ENCODE peak calls at places on chromosome 1, in nine cellular contexts. L is lung; U is heart left ventricle; R is endothelial cell of umbilical vein; F is aorta; B is esophagus squamous epithelium; C is brain microvascular endothelial cell; Q is naive thymus-derived CD4-positive, alpha-beta T cell; X is DND-41. V is an unnamed sample.

GRCh38 chr1:29505537-29506220 is 269.4 kb downstream of the PTPRU start:
- DNase-seq in R (no peak), F (peak; percentile 42), C (no peak), B (no peak), Q (no peak), L (peak; percentile 19), X (no peak), U (no peak), V (no peak)

GRCh38 chr1:150256549-150257341 is 829 bp upstream of the CA14 start:
- DNase-seq in F (no peak), R (no peak), X (no peak), C (no peak), L (no peak), Q (no peak), B (no peak), U (no peak), V (no peak)

GRCh38 chr1:19926296-19927129 is 3.1 kb upstream of the PLA2G2E start:
- DNase-seq in Q (no peak), U (no peak), R (peak; percentile 70), L (no peak), X (no peak), C (no peak), B (no peak), F (no peak), V (no peak)

GRCh38 chr1:167524651-167525050 is 6.3 kb upstream of the CD247 start:
- DNase-seq in C (no peak), U (no peak), X (no peak), L (no peak), Q (no peak), B (no peak), R (no peak), F (no peak), V (no peak)

GRCh38 chr1:17826165-17826488 is 71.0 kb downstream of the ACTL8 start:
- DNase-seq in U (peak; percentile 37), F (peak; percentile 87), Q (no peak), C (peak; percentile 5), B (no peak), X (peak; percentile 16), L (peak; percentile 36), R (no peak), V (peak; percentile 48)

GRCh38 chr1:44592208-44593145 is 81.8 kb downstream of the TMEM53 start:
- DNase-seq in C (no peak), F (no peak), R (no peak), X (no peak), L (no peak), Q (no peak), U (no peak), B (no peak), V (no peak)

GRCh38 chr1:77542784-77543183 is 139.7 kb downstream of the ZZZ3 start:
- DNase-seq in B (no peak), U (no peak), R (no peak), X (no peak), L (no peak), Q (no peak), C (no peak), F (no peak), V (no peak)

GRCh38 chr1:175742790-175743459 is 470 bp downstream of the TNR start:
- DNase-seq in X (peak; percentile 35), U (no peak), B (no peak), Q (no peak), C (peak; percentile 18), F (no peak), R (peak; percentile 55), L (no peak), V (no peak)

GRCh38 chr1:11272842-11273594 is at the start of gene UBIAD1:
- DNase-seq in C (peak; percentile 57), X (peak; percentile 81), R (peak; percentile 87), F (peak; percentile 95), Q (peak; percentile 79), L (peak; percentile 79), U (peak; percentile 91), B (peak; percentile 49), V (peak; percentile 92)

GRCh38 chr1:11273595-11274234 is 717 bp downstream of the UBIAD1 start:
- DNase-seq in U (no peak), Q (no peak), C (no peak), B (no peak), F (no peak), X (no peak), R (no peak), L (no peak), V (no peak)

DNA sequence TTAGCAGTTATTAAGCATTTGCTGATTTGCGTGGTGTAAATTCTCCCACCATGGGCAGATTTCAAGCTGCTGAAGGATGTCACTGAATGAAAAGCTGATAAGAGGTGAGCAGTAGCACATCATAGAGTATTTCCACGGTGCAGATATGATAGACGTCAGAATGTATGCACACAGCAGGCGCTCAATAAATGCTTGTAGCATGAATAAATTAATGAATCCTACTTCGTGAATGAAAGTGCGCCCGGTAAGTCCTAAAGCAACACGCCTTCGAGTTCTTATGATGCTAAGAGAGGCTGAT is 505 bp upstream of the UBIAD1 start:
- DNase-seq in R (peak; percentile 63), U (no peak), B (no peak), F (no peak), X (no peak), Q (no peak), C (peak; percentile 51), L (no peak), V (no peak)
- H3K27ac ChIP-seq in R (no peak overlapping the region), U (peak overlapping the region; percentile 59), B (peak overlapping the region; percentile 63), F (no peak overlapping the region), X (no peak overlapping the region), Q (peak overlapping the region; percentile 43), C (no peak overlapping the region), L (peak overlapping the region; percentile 51), V (no peak overlapping the region)

DNA sequence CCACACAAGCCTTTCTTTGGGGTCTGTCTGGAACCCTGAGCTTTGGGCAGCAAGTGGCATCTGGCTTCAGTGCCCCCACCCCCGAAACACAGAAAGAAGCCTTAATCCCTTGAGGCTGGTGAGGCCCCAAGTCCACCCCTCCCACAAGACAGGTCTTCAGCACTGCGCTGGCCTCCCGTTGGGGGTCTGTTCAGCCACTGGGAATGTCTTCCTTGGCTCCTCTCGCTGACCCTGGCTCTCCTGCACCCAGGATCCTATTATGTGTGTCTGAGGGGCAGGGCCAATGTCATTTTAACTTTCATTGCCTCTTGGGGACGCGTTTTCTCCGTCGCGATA is 26.9 kb downstream of the ATP8B2 start:
- DNase-seq in X (no peak), B (no peak), L (no peak), C (no peak), U (no peak), R (no peak), F (no peak), Q (no peak), V (no peak)
- H3K4me3 ChIP-seq in X (no peak overlapping the region), B (peak overlapping the region; percentile 20), L (no peak overlapping the region), C (peak overlapping the region; percentile 49), U (peak overlapping the region; percentile 48), R (peak overlapping the region; percentile 46), F (no peak overlapping the region), Q (peak overlapping the region; percentile 79), V (no peak overlapping the region)

DNA sequence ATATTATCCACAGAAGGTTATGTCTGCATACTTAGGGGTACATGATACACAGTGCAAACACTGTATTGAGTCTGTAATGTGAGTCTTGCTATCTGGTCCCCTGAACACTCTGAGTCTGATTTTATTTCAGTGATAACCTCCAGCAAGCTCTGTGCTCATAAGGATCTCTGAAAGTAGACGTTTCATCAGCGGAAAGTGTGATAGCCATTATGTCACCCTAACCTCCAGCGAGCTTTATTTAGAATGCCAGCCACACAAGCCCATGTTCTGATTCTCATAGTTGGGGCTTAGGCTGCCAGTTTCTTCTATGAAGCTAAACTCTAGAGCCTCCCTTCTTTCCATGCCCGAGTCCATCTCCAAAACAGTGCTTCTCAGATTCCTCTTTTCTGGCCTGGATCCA is 3.3 kb downstream of the NR5A2 start:
- DNase-seq in Q (no peak), R (no peak), B (no peak), X (no peak), F (no peak), U (no peak), C (no peak), L (no peak), V (peak; percentile 16)
- H3K27me3 ChIP-seq in Q (peaks cover 15% of the 10 kb centered on the region), R (peaks cover 20% of the 10 kb centered on the region), B (peaks cover 100% of the 10 kb centered on the region), X (peaks cover 41% of the 10 kb centered on the region), F (no peaks in the 10 kb centered on the region), U (peaks cover 24% of the 10 kb centered on the region), C (peaks cover 64% of the 10 kb centered on the region), L (no peaks in the 10 kb centered on the region), V (no peaks in the 10 kb centered on the region)

GRCh38 chr1:203405703-203406430 is 54.9 kb upstream of the FMOD start:
- DNase-seq in X (no peak), U (no peak), B (no peak), R (no peak), Q (no peak), F (no peak), C (no peak), L (no peak), V (no peak)

GRCh38 chr1:203407301-203407700 is 56.4 kb upstream of the FMOD start:
- DNase-seq in C (no peak), R (no peak), Q (no peak), U (no peak), X (no peak), B (no peak), F (no peak), L (no peak), V (no peak)

GRCh38 chr1:203408485-203409229 is 57.7 kb upstream of the FMOD start:
- DNase-seq in F (peak; percentile 95), B (no peak), X (no peak), U (peak; percentile 78), L (peak; percentile 53), C (peak; percentile 48), R (peak; percentile 67), Q (no peak), V (peak; percentile 56)

GRCh38 chr1:203406446-203407045 is 55.6 kb upstream of the FMOD start:
- DNase-seq in C (no peak), U (peak; percentile 60), R (no peak), L (no peak), B (no peak), X (no peak), F (peak; percentile 91), Q (no peak), V (no peak)

GRCh38 chr1:203410117-203410900 is 59.4 kb upstream of the FMOD start:
- DNase-seq in X (no peak), U (no peak), R (no peak), F (no peak), C (no peak), Q (no peak), B (no peak), L (no peak), V (no peak)
- H3K27ac ChIP-seq in X (no peak overlapping the region), U (no peak overlapping the region), R (no peak overlapping the region), F (peak overlapping the region; percentile 18), C (no peak overlapping the region), Q (no peak overlapping the region), B (peak overlapping the region; percentile 70), L (peak overlapping the region; percentile 56), V (no peak overlapping the region)

GRCh38 chr1:219155140-219155539 is 18.5 kb upstream of the LYPLAL1 start:
- DNase-seq in Q (no peak), X (no peak), B (no peak), L (no peak), R (no peak), C (peak; percentile 6), U (no peak), F (no peak), V (no peak)
- H3K4me3 ChIP-seq in Q (no peak overlapping the region), X (no peak overlapping the region), B (no peak overlapping the region), L (no peak overlapping the region), R (no peak overlapping the region), C (no peak overlapping the region), U (no peak overlapping the region), F (no peak overlapping the region), V (no peak overlapping the region)

GRCh38 chr1:229076217-229076616 is 194.7 kb upstream of the RAB4A start:
- DNase-seq in C (no peak), U (no peak), Q (no peak), F (no peak), B (no peak), R (no peak), L (no peak), X (no peak), V (no peak)
- H3K27me3 ChIP-seq in C (no peaks in the 10 kb centered on the region), U (no peaks in the 10 kb centered on the region), Q (no peaks in the 10 kb centered on the region), F (no peaks in the 10 kb centered on the region), B (no peaks in the 10 kb centered on the region), R (no peaks in the 10 kb centered on the region), L (no peaks in the 10 kb centered on the region), X (peaks cover 8% of the 10 kb centered on the region), V (no peaks in the 10 kb centered on the region)